ENCODE peak calls at places on chromosome 3, in four cellular contexts. W is upper lobe of right lung, H is fibroblast of mammary gland, A is cardiac muscle cell. Z is an unnamed sample.

GRCh38 chr3:141652349-141652748 is 85.7 kb upstream of the RNF7 start:
- DNase-seq in H (no peak), W (no peak), A (no peak), Z (no peak)

GRCh38 chr3:105466072-105466471 is 99.4 kb downstream of the ALCAM start:
- DNase-seq in A (no peak), W (no peak), H (no peak), Z (peak)

GRCh38 chr3:130820976-130821375 is 72.9 kb upstream of the ATP2C1 start:
- DNase-seq in W (no peak), H (peak), A (no peak), Z (peak)

GRCh38 chr3:71652786-71653419 is 69.4 kb upstream of the FOXP1 start:
- DNase-seq in A (peak), H (peak), W (no peak), Z (peak)

GRCh38 chr3:143988306-143988705 is 16.7 kb downstream of the DIPK2A start:
- DNase-seq in W (no peak), A (no peak), H (no peak), Z (no peak)

GRCh38 chr3:110984456-110985250 is 87.0 kb upstream of the NECTIN3 start:
- DNase-seq in W (no peak), H (no peak), A (no peak), Z (no peak)

GRCh38 chr3:178420033-178420432 is 116.2 kb upstream of the KCNMB2 start:
- DNase-seq in A (no peak), W (no peak), H (no peak), Z (no peak)

GRCh38 chr3:147361671-147362420 is 44.5 kb downstream of the ZIC4 start:
- DNase-seq in W (peak), A (no peak), H (peak), Z (no peak)

GRCh38 chr3:40620151-40620550 is 95.4 kb downstream of the ZNF621 start:
- DNase-seq in W (no peak), A (no peak), H (peak), Z (no peak)

GRCh38 chr3:63655519-63655918 is 3.0 kb downstream of the SNTN start:
- DNase-seq in A (no peak), H (peak), W (no peak), Z (peak)

GRCh38 chr3:152298393-152299242 is 29.9 kb downstream of the MBNL1 start:
- DNase-seq in A (peak), H (peak), W (peak), Z (peak)

GRCh38 chr3:180918542-180918941 is 6.1 kb downstream of the FXR1 start:
- DNase-seq in H (no peak), W (no peak), A (no peak), Z (no peak)

GRCh38 chr3:157373783-157374182 is 62.9 kb upstream of the PTX3 start:
- DNase-seq in W (no peak), H (peak), A (no peak), Z (peak)

GRCh38 chr3:146065573-146066006 is 95.4 kb downstream of the PLOD2 start:
- DNase-seq in H (peak), W (no peak), A (peak), Z (peak)

GRCh38 chr3:141151439-141151838 is 80.2 kb upstream of the PXYLP1 start:
- DNase-seq in A (no peak), H (peak), W (no peak), Z (no peak)

GRCh38 chr3:105862217-105862616 is 6.6 kb downstream of the CBLB start:
- DNase-seq in W (no peak), H (no peak), A (no peak), Z (no peak)

GRCh38 chr3:113158210-113158609 is 53.1 kb upstream of the BOC start:
- DNase-seq in H (peak), A (no peak), W (no peak), Z (no peak)

GRCh38 chr3:23810342-23811116 is 4.8 kb downstream of the UBE2E1 start:
- DNase-seq in A (peak), H (no peak), W (peak), Z (no peak)

GRCh38 chr3:134527037-134527436 is 41.2 kb downstream of the CEP63 start:
- DNase-seq in A (no peak), H (peak), W (no peak), Z (no peak)

GRCh38 chr3:159448902-159449301 is 539.7 kb upstream of the IL12A start:
- DNase-seq in A (no peak), H (no peak), W (no peak), Z (no peak)

GRCh38 chr3:105729662-105730061 is 139.2 kb downstream of the CBLB start:
- DNase-seq in H (peak), W (no peak), A (no peak), Z (no peak)

GRCh38 chr3:1987983-1988382 is 110.7 kb upstream of the CNTN4 start:
- DNase-seq in H (peak), W (no peak), A (peak), Z (no peak)

GRCh38 chr3:40116478-40117162 is 192.9 kb upstream of the EIF1B start:
- DNase-seq in H (peak), A (no peak), W (no peak), Z (peak)

GRCh38 chr3:48086736-48087470 is 70.7 kb upstream of the MAP4 start:
- DNase-seq in W (no peak), H (peak), A (no peak), Z (peak)

GRCh38 chr3:195271859-195272243 is 892 bp upstream of the XXYLT1 start:
- DNase-seq in W (no peak), H (no peak), A (no peak), Z (no peak)

GRCh38 chr3:130384547-130384946 is 39.1 kb downstream of the COL6A5 start:
- DNase-seq in W (no peak), A (no peak), H (no peak), Z (no peak)

GRCh38 chr3:141860766-141861513 is 15.5 kb upstream of the ATP1B3 start:
- DNase-seq in W (no peak), H (no peak), A (no peak), Z (no peak)

GRCh38 chr3:69119681-69120080 is 2.7 kb downstream of the LMOD3 start:
- DNase-seq in W (no peak), H (no peak), A (no peak), Z (no peak)

GRCh38 chr3:189167027-189167766 is 4.6 kb upstream of the TPRG1 start:
- DNase-seq in H (no peak), A (no peak), W (peak), Z (no peak)

DNA sequence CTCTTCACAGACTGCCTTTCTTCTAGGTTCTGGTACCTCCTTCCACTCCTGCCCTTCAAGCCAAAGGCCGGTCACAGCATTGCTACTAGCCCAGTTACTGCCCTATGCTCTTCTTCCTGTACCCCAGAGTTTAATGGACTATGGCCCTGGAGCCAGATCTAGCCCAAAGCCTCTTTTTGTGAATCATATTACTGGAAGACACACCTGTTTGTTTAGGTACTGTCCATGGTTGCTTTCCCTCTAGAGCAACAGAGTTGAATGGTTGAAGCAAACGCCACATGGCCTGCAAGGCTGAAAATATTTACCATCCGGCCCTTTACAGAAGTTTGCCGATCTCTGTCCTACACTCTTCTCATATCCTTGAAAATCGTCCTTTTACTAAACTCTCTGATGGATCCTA is 47.0 kb downstream of the PDZRN3 start:
- DNase-seq in A (no peak), W (no peak), H (no peak), Z (no peak)
- TF ChIP-seq CTCF in A (no peak), W (no peak), H (no peak), Z (no peak)

GRCh38 chr3:123853686-123854372 is 30.3 kb downstream of the MYLK start:
- DNase-seq in A (no peak), H (no peak), W (no peak), Z (no peak)
- TF ChIP-seq CTCF in A (no peak), H (no peak), W (no peak), Z (no peak)

GRCh38 chr3:80007522-80007921 is 239.7 kb upstream of the ROBO1 start:
- DNase-seq in W (no peak), A (no peak), H (no peak), Z (no peak)
- TF ChIP-seq CTCF in W (no peak), A (no peak), H (no peak), Z (no peak)

GRCh38 chr3:76753599-76753998 is 286.3 kb upstream of the ROBO2 start:
- DNase-seq in W (no peak), H (no peak), A (peak), Z (peak)
- TF ChIP-seq CTCF in W (peak), H (no peak), A (no peak), Z (no peak)

DNA sequence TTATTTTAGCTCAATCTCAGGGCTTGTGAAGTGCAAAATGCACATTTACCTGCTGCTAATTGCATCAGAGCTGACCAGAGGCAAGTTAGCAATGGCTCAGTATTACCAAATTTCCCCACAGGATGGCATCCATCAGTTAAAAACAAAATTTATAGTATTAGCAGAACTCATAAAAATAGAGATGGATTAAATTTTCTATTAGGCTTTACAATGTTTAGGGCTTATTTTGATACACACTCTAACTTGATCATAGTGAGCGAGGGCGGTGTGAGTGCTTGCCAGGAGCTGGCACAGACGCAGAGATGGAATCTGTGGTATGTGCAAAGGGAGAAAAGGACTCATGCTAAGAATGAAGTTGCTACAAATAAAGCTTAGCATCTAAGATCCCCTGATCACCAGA is 241.0 kb downstream of the NSUN3 start:
- DNase-seq in H (no peak), W (no peak), A (peak), Z (no peak)
- TF ChIP-seq CTCF in H (no peak), W (no peak), A (no peak), Z (no peak)

GRCh38 chr3:14162178-14162577 is 16.2 kb downstream of the XPC start:
- DNase-seq in H (no peak), A (no peak), W (no peak), Z (no peak)

GRCh38 chr3:14169871-14170270 is 8.5 kb downstream of the XPC start:
- DNase-seq in W (no peak), H (peak), A (no peak), Z (peak)

GRCh38 chr3:14170569-14171159 is 7.7 kb downstream of the XPC start:
- DNase-seq in A (no peak), W (no peak), H (peak), Z (peak)

GRCh38 chr3:14172480-14172879 is 5.9 kb downstream of the XPC start:
- DNase-seq in A (no peak), H (no peak), W (no peak), Z (no peak)

DNA sequence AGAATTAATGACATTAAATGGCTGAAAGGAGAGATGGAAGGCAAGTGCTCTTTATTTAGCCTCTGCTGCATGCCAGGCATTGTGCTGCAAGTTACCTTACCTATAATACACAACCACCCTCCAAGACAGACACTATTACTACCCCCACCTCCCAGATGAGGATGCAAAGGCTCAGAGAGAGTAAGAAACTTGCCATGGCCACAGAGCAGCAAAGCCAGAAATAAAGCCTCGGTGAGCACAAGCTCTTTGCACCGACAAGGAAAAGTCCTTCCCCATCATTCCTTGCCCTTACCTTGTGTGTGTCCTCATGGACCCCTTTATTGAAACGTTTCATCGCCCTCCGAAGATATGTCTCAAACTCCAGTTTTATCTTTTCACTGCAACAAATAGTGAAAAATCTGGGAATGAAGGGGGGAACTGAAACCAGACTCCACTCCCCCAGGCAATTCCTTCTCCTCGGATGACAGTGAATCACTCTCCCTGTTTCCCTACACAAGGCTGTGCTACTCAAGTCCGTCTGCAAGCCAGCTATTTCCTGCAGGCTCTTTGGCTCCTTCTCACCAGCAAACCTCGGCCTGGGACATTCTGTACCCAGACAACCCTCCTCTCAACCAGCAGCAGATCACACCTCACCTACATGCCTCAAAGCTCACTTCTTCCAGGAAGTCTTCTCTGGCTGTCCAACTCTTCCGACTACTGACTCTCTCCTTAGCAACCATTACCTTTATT is 11.4 kb downstream of the XPC start:
- DNase-seq in A (no peak), W (no peak), H (peak), Z (peak)
- TF ChIP-seq CTCF in A (no peak), W (no peak), H (no peak), Z (no peak)